ENCODE peak calls at places on chromosomes 7 and 10, in seven cellular contexts. F is ureter, P is SK-MEL-5, M is HCEC 1CT, N is NCI-H460, X is H9, J is LHCN-M2. C is an unnamed sample.

GRCh38 chr7:38463277-38464224 is 167.6 kb downstream of the AMPH start:
- DNase-seq in F (peak), P (peak), M (no peak), N (no peak), X (no peak), J (peak), C (no peak)

GRCh38 chr10:93652857-93653256 is 40.5 kb downstream of the PDE6C start:
- DNase-seq in F (no peak), P (no peak), M (peak), N (no peak), X (no peak), J (peak), C (peak)

GRCh38 chr10:113993489-113993932 is 50.2 kb upstream of the ADRB1 start:
- DNase-seq in F (no peak), P (no peak), M (no peak), N (no peak), X (no peak), J (no peak), C (no peak)

GRCh38 chr7:137538361-137538762 is 194.8 kb upstream of the PTN start:
- DNase-seq in F (no peak), P (no peak), M (peak), N (no peak), X (no peak), J (peak), C (peak)

GRCh38 chr10:74202356-74202755 is 51.3 kb downstream of the ADK start:
- DNase-seq in F (no peak), P (no peak), M (no peak), N (no peak), X (no peak), J (no peak), C (no peak)

GRCh38 chr7:151025924-151026671 is 1.8 kb upstream of the ATG9B start:
- DNase-seq in F (no peak), P (no peak), M (peak), N (no peak), X (no peak), J (peak), C (no peak)

GRCh38 chr7:149071641-149072437 is 18.7 kb downstream of the ZNF786 start:
- DNase-seq in F (no peak), P (no peak), M (no peak), N (peak), X (peak), J (no peak), C (no peak)

GRCh38 chr7:158409816-158410330 is 177.8 kb downstream of the PTPRN2 start:
- DNase-seq in F (no peak), P (no peak), M (no peak), N (no peak), X (no peak), J (no peak), C (no peak)

GRCh38 chr10:43905502-43906236 is 257.0 kb upstream of the ZNF32 start:
- DNase-seq in F (no peak), P (no peak), M (peak), N (no peak), X (no peak), J (peak), C (no peak)

GRCh38 chr7:117544061-117544460 is 64.2 kb downstream of the CFTR start:
- DNase-seq in F (no peak), P (no peak), M (no peak), N (no peak), X (no peak), J (no peak), C (no peak)

C was measured in lung microvascular endothelial cell.